ENCODE peak calls at places on chromosomes 2 and 18, in four cellular contexts. One of them, this sample, is unnamed.

GRCh38 chr2:127614246-127614645 is 31.7 kb upstream of the GPR17 start:
- DNase-seq in IMR-90: no peak
- DNase-seq in H1: no peak
- DNase-seq in mesendoderm: no peak
- DNase-seq in this sample: no peak

GRCh38 chr2:79638410-79638809 is 125.6 kb downstream of the CTNNA2 start:
- DNase-seq in IMR-90: no peak
- DNase-seq in H1: no peak
- DNase-seq in mesendoderm: no peak
- DNase-seq in this sample: no peak

GRCh38 chr2:42794271-42795046 is 2.1 kb upstream of the HAAO start:
- DNase-seq in IMR-90: no peak
- DNase-seq in H1: no peak
- DNase-seq in mesendoderm: peak; percentile 90
- DNase-seq in this sample: peak; percentile 78

GRCh38 chr2:20539133-20539719 is 92.4 kb downstream of the RHOB start:
- DNase-seq in IMR-90: no peak
- DNase-seq in H1: no peak
- DNase-seq in mesendoderm: no peak
- DNase-seq in this sample: no peak

GRCh38 chr18:79890638-79891037 is 60.8 kb downstream of the SLC66A2 start:
- DNase-seq in IMR-90: no peak
- DNase-seq in H1: no peak
- DNase-seq in mesendoderm: no peak
- DNase-seq in this sample: no peak

GRCh38 chr2:57549642-57550102 is 496.9 kb upstream of the VRK2 start:
- DNase-seq in IMR-90: no peak
- DNase-seq in H1: no peak
- DNase-seq in mesendoderm: peak; percentile 51
- DNase-seq in this sample: no peak

GRCh38 chr2:35355056-35355455 is 1000.5 kb upstream of the CRIM1 start:
- DNase-seq in IMR-90: no peak
- DNase-seq in H1: no peak
- DNase-seq in mesendoderm: no peak
- DNase-seq in this sample: no peak

GRCh38 chr2:8676191-8676914 is 5.5 kb upstream of the ID2 start:
- DNase-seq in IMR-90: peak; percentile 78
- DNase-seq in H1: peak; percentile 69
- DNase-seq in mesendoderm: peak; percentile 85
- DNase-seq in this sample: peak; percentile 61

GRCh38 chr2:219402665-219403515 is 15.2 kb upstream of the DNPEP start:
- DNase-seq in IMR-90: peak; percentile 88
- DNase-seq in H1: peak; percentile 67
- DNase-seq in mesendoderm: peak; percentile 90
- DNase-seq in this sample: peak; percentile 84

GRCh38 chr2:9722451-9722850 is 91.7 kb upstream of the YWHAQ start:
- DNase-seq in IMR-90: no peak
- DNase-seq in H1: no peak
- DNase-seq in mesendoderm: no peak
- DNase-seq in this sample: no peak

GRCh38 chr2:184756161-184756560 is 157.8 kb downstream of the ZNF804A start:
- DNase-seq in IMR-90: no peak
- DNase-seq in H1: no peak
- DNase-seq in mesendoderm: no peak
- DNase-seq in this sample: no peak

GRCh38 chr2:174768557-174768956 is 4.3 kb upstream of the CHRNA1 start:
- DNase-seq in IMR-90: no peak
- DNase-seq in H1: no peak
- DNase-seq in mesendoderm: no peak
- DNase-seq in this sample: no peak

GRCh38 chr18:52007109-52007508 is 332.9 kb upstream of the DCC start:
- DNase-seq in IMR-90: no peak
- DNase-seq in H1: no peak
- DNase-seq in mesendoderm: peak; percentile 22
- DNase-seq in this sample: no peak

GRCh38 chr2:203799905-203800304 is 67.7 kb upstream of the CTLA4 start:
- DNase-seq in IMR-90: no peak
- DNase-seq in H1: no peak
- DNase-seq in mesendoderm: no peak
- DNase-seq in this sample: no peak

GRCh38 chr2:226184540-226184939 is 615.1 kb downstream of the IRS1 start:
- DNase-seq in IMR-90: no peak
- DNase-seq in H1: no peak
- DNase-seq in mesendoderm: no peak
- DNase-seq in this sample: no peak

GRCh38 chr18:6741290-6741689 is 11.8 kb downstream of the ARHGAP28 start:
- DNase-seq in IMR-90: peak; percentile 100
- DNase-seq in H1: no peak
- DNase-seq in mesendoderm: peak; percentile 86
- DNase-seq in this sample: no peak

GRCh38 chr18:3107740-3108151 is 94.8 kb upstream of the LPIN2 start:
- DNase-seq in IMR-90: no peak
- DNase-seq in H1: no peak
- DNase-seq in mesendoderm: no peak
- DNase-seq in this sample: no peak

GRCh38 chr2:97701186-97701585 is 12.2 kb upstream of the ZAP70 start:
- DNase-seq in IMR-90: no peak
- DNase-seq in H1: peak; percentile 28
- DNase-seq in mesendoderm: no peak
- DNase-seq in this sample: peak; percentile 11

GRCh38 chr2:160859086-160859485 is 301.1 kb upstream of the TANK start:
- DNase-seq in IMR-90: no peak
- DNase-seq in H1: no peak
- DNase-seq in mesendoderm: no peak
- DNase-seq in this sample: no peak

GRCh38 chr2:63301481-63301880 is 250.9 kb downstream of the OTX1 start:
- DNase-seq in IMR-90: no peak
- DNase-seq in H1: no peak
- DNase-seq in mesendoderm: peak; percentile 50
- DNase-seq in this sample: no peak

GRCh38 chr2:239222346-239223028 is 178.3 kb downstream of the HDAC4 start:
- DNase-seq in IMR-90: peak; percentile 47
- DNase-seq in H1: no peak
- DNase-seq in mesendoderm: no peak
- DNase-seq in this sample: no peak

GRCh38 chr2:193847140-193847539 is 1652.4 kb upstream of the TMEFF2 start:
- DNase-seq in IMR-90: no peak
- DNase-seq in H1: no peak
- DNase-seq in mesendoderm: no peak
- DNase-seq in this sample: no peak

GRCh38 chr2:239462671-239463506 is 62.1 kb upstream of the HDAC4 start:
- DNase-seq in IMR-90: no peak
- DNase-seq in H1: peak; percentile 20
- DNase-seq in mesendoderm: no peak
- DNase-seq in this sample: peak; percentile 19

GRCh38 chr2:223856021-223856420 is 18.6 kb upstream of the AP1S3 start:
- DNase-seq in IMR-90: peak; percentile 35
- DNase-seq in H1: no peak
- DNase-seq in mesendoderm: no peak
- DNase-seq in this sample: no peak

GRCh38 chr2:212099658-212100057 is 438.9 kb downstream of the ERBB4 start:
- DNase-seq in IMR-90: no peak
- DNase-seq in H1: no peak
- DNase-seq in mesendoderm: peak; percentile 68
- DNase-seq in this sample: no peak

GRCh38 chr2:96537066-96537733 is 648 bp downstream of the ARID5A start:
- DNase-seq in IMR-90: peak; percentile 38
- DNase-seq in H1: no peak
- DNase-seq in mesendoderm: peak; percentile 67
- DNase-seq in this sample: no peak

GRCh38 chr2:69209482-69209881 is 177.5 kb downstream of the GFPT1 start:
- DNase-seq in IMR-90: no peak
- DNase-seq in H1: no peak
- DNase-seq in mesendoderm: peak; percentile 36
- DNase-seq in this sample: peak; percentile 75

DNA sequence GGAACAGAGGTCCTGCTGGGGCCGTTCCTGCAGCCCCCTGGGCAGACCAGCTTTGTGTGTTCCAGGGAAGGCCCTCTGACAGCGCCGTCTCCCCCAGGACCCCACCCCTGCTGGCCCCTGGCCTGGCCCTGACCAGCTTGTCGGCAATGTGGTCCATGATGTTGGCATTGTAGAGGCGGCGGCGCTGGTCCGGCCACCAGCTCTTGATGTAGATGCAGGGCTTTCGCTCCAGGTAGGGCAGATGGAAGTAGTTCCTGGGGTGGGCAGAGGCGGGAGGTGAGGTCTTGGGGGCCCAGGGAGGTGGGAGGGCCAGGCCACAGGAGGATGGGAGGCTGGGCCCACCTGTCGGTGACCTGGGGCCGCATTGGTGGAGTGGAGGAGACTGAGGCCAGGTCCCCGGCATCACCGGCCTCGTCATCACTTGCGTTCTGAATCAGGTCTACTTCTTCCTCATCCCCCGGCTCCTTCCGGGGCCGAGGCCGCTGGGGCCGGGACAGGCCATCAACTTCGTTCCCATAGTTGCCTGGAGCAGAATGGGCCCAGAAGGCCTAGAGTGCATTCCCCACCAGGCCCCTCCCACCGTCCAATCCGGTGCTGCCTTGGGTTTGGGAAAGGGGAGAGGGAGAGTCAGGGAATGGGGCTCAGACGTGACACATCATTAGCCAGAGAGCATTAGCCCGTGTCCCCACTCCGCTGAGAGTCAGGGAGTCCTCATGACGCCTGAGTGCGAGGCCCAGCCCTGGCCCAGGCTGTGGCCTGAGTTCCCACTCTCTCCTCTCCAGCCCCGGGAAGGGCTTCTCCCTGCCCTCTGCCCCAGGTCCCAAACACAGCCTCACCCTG is 1.4 kb upstream of the OTOF start:
- DNase-seq in IMR-90: no peak
- DNase-seq in H1: no peak
- DNase-seq in mesendoderm: no peak
- DNase-seq in this sample: no peak
- H3K18ac ChIP-seq in IMR-90: no peak overlapping the region
- H3K18ac ChIP-seq in H1: no peak overlapping the region
- H3K18ac ChIP-seq in mesendoderm: no peak overlapping the region
- H3K18ac ChIP-seq in this sample: no peak overlapping the region

DNA sequence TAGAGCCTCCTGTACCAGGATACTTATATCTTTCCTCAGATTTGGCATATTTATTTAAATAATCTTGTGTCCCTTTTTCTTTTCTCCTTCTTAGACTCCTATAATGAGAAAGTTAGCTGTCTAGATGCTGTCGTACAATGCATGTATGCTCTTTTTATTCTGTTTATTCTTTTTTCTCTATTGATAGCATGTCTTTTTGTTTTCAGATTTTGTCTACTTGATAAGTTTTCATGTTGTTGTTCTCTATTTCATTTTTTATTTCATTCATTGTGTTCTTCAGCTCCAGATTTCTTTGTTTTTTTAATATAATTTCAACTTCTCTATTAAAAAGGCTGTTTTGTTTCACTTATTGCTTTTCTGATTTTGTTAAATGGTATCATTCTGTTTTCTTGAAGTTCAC is 674.3 kb upstream of the POU3F3 start:
- DNase-seq in IMR-90: no peak
- DNase-seq in H1: no peak
- DNase-seq in mesendoderm: no peak
- DNase-seq in this sample: no peak
- H4K5ac ChIP-seq in IMR-90: no peak overlapping the region
- H4K5ac ChIP-seq in H1: no peak overlapping the region
- H4K5ac ChIP-seq in mesendoderm: no peak overlapping the region
- H4K5ac ChIP-seq in this sample: no peak overlapping the region

DNA sequence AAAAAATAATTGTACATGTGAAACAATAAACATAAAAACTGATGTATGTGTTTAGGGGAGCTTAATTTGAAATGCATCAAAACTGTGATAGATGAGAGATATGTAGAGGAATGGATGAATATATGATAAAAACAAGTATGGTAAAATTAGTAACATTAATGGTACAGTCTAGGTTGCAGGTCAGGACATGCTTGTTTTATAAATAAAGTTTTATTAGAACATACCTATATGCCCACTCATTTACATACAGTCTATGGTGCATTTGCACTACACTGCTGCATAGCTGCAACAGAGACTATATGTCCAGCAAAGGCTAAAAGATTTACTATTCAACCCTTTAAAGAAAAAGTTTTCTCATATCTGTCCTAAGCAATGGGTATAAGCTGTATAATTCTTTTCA is 236.6 kb upstream of the CCDC68 start:
- DNase-seq in IMR-90: no peak
- DNase-seq in H1: no peak
- DNase-seq in mesendoderm: no peak
- DNase-seq in this sample: no peak
- H3K18ac ChIP-seq in IMR-90: no peak overlapping the region
- H3K18ac ChIP-seq in H1: no peak overlapping the region
- H3K18ac ChIP-seq in mesendoderm: no peak overlapping the region
- H3K18ac ChIP-seq in this sample: no peak overlapping the region

GRCh38 chr2:206259615-206260426 is 14.6 kb upstream of the ZDBF2 start:
- DNase-seq in IMR-90: no peak
- DNase-seq in H1: no peak
- DNase-seq in mesendoderm: no peak
- DNase-seq in this sample: no peak
- H4K5ac ChIP-seq in IMR-90: no peak overlapping the region
- H4K5ac ChIP-seq in H1: no peak overlapping the region
- H4K5ac ChIP-seq in mesendoderm: no peak overlapping the region
- H4K5ac ChIP-seq in this sample: no peak overlapping the region